ENCODE peak calls at places on chromosomes 12 and 14, in four cellular contexts. C is K562, O is HCT116, Z is HepG2. V is an unnamed sample.
A peak's percentile ranks its signal among the peaks of the same experiment; 100 is the strongest.

GRCh38 chr14:65745396-65746190 is 333.1 kb downstream of the FUT8 start:
- DNase-seq in O (no peak), C (no peak), Z (peak; percentile 5), V (no peak)

GRCh38 chr12:68224613-68225285 is 861 bp downstream of the IL26 start:
- DNase-seq in C (no peak), Z (no peak), O (no peak), V (no peak)

GRCh38 chr14:36975834-36976233 is 196.6 kb downstream of the SLC25A21 start:
- DNase-seq in O (no peak), Z (peak; percentile 79), C (no peak), V (no peak)

GRCh38 chr14:35387713-35388579 is 16.6 kb downstream of the NFKBIA start:
- DNase-seq in C (no peak), O (no peak), Z (no peak), V (no peak)

GRCh38 chr12:75478395-75478794 is 2.2 kb upstream of the GLIPR1 start:
- DNase-seq in C (no peak), O (no peak), Z (no peak), V (no peak)

GRCh38 chr14:91866061-91866460 is 1.3 kb downstream of the TC2N start:
- DNase-seq in O (no peak), C (no peak), Z (no peak), V (no peak)

GRCh38 chr12:59808317-59808910 is 212.6 kb downstream of the SLC16A7 start:
- DNase-seq in Z (peak; percentile 11), C (peak; percentile 22), O (peak; percentile 13), V (peak; percentile 18)

GRCh38 chr12:90301734-90302133 is 593.1 kb upstream of the ATP2B1 start:
- DNase-seq in C (no peak), O (no peak), Z (no peak), V (no peak)

GRCh38 chr12:6605425-6606330 is 1.5 kb downstream of the CHD4 start:
- DNase-seq in C (no peak), O (no peak), Z (no peak), V (no peak)

GRCh38 chr14:78164226-78164853 is 5.8 kb upstream of the NRXN3 start:
- DNase-seq in C (peak; percentile 45), Z (peak; percentile 15), O (peak; percentile 12), V (no peak)

GRCh38 chr12:43551971-43552559 is at the start of gene ADAMTS20:
- DNase-seq in Z (no peak), C (peak; percentile 41), O (no peak), V (no peak)

GRCh38 chr14:106841701-106842100 is 1315.3 kb downstream of the TMEM121 start:
- DNase-seq in Z (no peak), C (no peak), O (no peak), V (no peak)

GRCh38 chr14:88386395-88386794 is 938 bp downstream of the SPATA7 start:
- DNase-seq in Z (no peak), O (no peak), C (no peak), V (no peak)
- TF ChIP-seq TCF7L2 in Z (no peak), O (no peak), C (no peak), V (no peak)

GRCh38 chr12:108004368-108004767 is 124.7 kb upstream of the WSCD2 start:
- DNase-seq in O (no peak), C (peak; percentile 14), Z (no peak), V (no peak)
- TF ChIP-seq REST in O (peak; percentile 80), C (peak; percentile 91), Z (peak; percentile 93), V (peak; percentile 86)

GRCh38 chr12:116458492-116458891 is 100.7 kb upstream of the MAP1LC3B2 start:
- DNase-seq in O (no peak), C (peak; percentile 64), Z (no peak), V (no peak)
- TF ChIP-seq TCF7L2 in O (no peak), C (no peak), Z (no peak), V (no peak)

DNA sequence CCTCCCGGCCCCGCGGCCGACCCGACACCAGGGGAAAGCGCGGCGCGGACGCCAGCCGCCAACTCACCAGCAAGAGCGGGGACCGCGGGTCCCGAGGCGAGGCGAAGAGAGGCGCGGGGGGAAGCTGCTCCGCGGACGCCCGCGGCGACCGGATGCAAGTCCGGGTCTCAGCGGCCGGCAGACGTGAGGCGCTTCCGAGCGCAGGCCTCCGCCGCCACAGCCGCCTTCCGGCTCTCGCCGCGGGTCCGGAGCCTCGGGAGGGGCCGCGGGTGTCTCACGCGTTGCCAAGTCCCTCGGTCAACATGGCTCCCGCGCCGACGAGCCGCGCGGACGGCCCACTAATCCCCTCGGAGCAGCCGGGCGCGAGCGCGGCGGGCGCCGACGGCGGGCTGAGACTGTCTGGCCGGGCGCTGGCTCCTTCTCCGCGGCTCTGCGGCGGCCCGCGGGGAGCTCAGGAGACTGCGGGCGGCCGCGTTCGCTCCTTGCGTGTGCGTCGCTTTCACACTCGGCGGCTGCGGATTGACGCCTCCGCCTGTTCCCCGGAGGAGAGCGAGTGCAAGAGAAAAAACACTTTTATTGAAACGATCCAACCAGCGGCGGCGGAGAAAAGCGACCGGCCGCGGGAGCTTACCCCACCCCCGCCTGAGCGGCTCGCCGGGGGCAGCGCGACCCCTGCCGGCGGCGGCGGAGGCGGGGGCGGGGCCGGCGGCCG is at the start of gene CDK17:
- DNase-seq in Z (peak; percentile 71), O (peak; percentile 50), C (peak; percentile 93), V (no peak)
- TF ChIP-seq REST in Z (peak; percentile 21), O (no peak), C (peak; percentile 31), V (no peak)

GRCh38 chr14:61113561-61113960 is 132.5 kb downstream of the SLC38A6 start:
- DNase-seq in O (no peak), C (no peak), Z (no peak), V (no peak)

GRCh38 chr14:61120576-61120975 is 139.5 kb downstream of the SLC38A6 start:
- DNase-seq in C (no peak), Z (no peak), O (no peak), V (no peak)

GRCh38 chr14:61112506-61112905 is 131.5 kb downstream of the SLC38A6 start:
- DNase-seq in C (no peak), Z (no peak), O (no peak), V (no peak)

GRCh38 chr14:61119006-61119405 is 138.0 kb downstream of the SLC38A6 start:
- DNase-seq in O (no peak), Z (no peak), C (no peak), V (no peak)

GRCh38 chr14:61116369-61116768 is 135.3 kb downstream of the SLC38A6 start:
- DNase-seq in O (no peak), Z (no peak), C (no peak), V (no peak)
- TF ChIP-seq TCF7L2 in O (no peak), Z (no peak), C (no peak), V (no peak)

DNA sequence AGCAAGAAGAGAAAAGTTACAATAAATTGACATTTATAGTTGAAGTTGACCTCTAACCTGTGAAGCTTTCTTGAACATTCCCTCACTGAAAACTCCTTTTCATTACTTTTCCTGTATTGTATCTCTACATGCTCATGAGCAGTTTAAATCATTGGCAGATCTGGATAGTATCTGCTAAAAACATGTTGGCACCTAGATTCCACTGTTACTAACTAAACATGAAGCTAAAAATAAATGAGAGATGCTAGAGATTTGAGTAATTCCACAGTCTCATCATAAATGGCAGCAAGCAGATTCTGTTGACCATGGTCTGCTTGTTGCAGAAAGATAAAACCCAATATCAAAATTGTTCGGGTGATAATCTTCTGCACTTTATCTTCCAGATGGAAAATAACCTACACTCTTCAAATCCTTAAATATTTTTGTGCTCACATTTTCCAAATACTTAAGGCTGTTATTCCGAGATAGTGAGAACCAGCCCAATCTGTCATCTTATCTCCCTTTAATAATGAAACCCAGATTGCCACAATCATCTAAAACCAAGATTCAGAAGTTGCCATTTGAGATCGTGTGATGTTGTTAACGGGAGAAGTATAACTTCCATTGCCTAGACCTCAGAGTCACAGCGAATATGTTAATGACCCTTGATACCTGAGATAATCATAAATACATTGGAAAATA is 171.0 kb upstream of the DAAM1 start:
- DNase-seq in O (no peak), C (no peak), Z (no peak), V (no peak)
- TF ChIP-seq REST in O (no peak), C (no peak), Z (no peak), V (no peak)

GRCh38 chr14:99644723-99645544 is at the start of gene HHIPL1:
- DNase-seq in O (no peak), C (no peak), Z (no peak), V (no peak)
- TF ChIP-seq TCF7L2 in O (no peak), C (no peak), Z (no peak), V (no peak)